ENCODE peak calls at places on chromosomes 12 and 14, in four cellular contexts. Q, Z, F and Y are unnamed samples.

GRCh38 chr12:53097207-53097563 is 282 bp upstream of the IGFBP6 start:
- DNase-seq in Q (no peak), F (no peak), Z (no peak), Y (no peak)

GRCh38 chr14:79017561-79017960 is 847.4 kb downstream of the NRXN3 start:
- DNase-seq in Z (no peak), Q (no peak), F (no peak), Y (no peak)

GRCh38 chr12:28998662-28999120 is 150.4 kb upstream of the FAR2 start:
- DNase-seq in F (no peak), Q (no peak), Z (no peak), Y (no peak)

GRCh38 chr14:50775357-50775756 is 55.6 kb downstream of the NIN start:
- DNase-seq in F (no peak), Q (no peak), Z (no peak), Y (no peak)

GRCh38 chr12:1531654-1532366 is 62.6 kb downstream of the FBXL14 start:
- DNase-seq in Z (no peak), F (no peak), Q (no peak), Y (no peak)

GRCh38 chr14:105908481-105908911 is 382.1 kb downstream of the TMEM121 start:
- DNase-seq in F (no peak), Q (no peak), Z (no peak), Y (no peak)

GRCh38 chr12:19755141-19755540 is 315.8 kb downstream of the AEBP2 start:
- DNase-seq in Z (no peak), F (no peak), Q (no peak), Y (no peak)

GRCh38 chr12:124507188-124508109 is 60.0 kb downstream of the NCOR2 start:
- DNase-seq in F (peak; percentile 54), Q (no peak), Z (peak; percentile 83), Y (peak; percentile 79)

GRCh38 chr14:34461334-34462131 is 507 bp downstream of the SPTSSA start:
- DNase-seq in F (peak; percentile 66), Z (no peak), Q (no peak), Y (peak; percentile 55)

GRCh38 chr12:100455896-100456295 is 17.8 kb upstream of the NR1H4 start:
- DNase-seq in Z (no peak), Q (no peak), F (no peak), Y (no peak)

GRCh38 chr12:76652402-76652801 is 92.8 kb upstream of the OSBPL8 start:
- DNase-seq in Q (no peak), Z (no peak), F (no peak), Y (no peak)

GRCh38 chr12:100058482-100059029 is 73.8 kb upstream of the ANKS1B start:
- DNase-seq in Z (no peak), Q (no peak), F (no peak), Y (no peak)

GRCh38 chr14:92610849-92611271 is 97.3 kb downstream of the RIN3 start:
- DNase-seq in F (no peak), Z (no peak), Q (no peak), Y (no peak)

GRCh38 chr14:92607251-92607650 is 93.7 kb downstream of the RIN3 start:
- DNase-seq in F (no peak), Z (no peak), Q (no peak), Y (no peak)

GRCh38 chr14:92607702-92608429 is 94.3 kb downstream of the RIN3 start:
- DNase-seq in Z (no peak), F (no peak), Q (no peak), Y (no peak)

GRCh38 chr14:92613008-92613658 is 99.6 kb downstream of the RIN3 start:
- DNase-seq in F (no peak), Q (peak; percentile 67), Z (peak; percentile 79), Y (no peak)

GRCh38 chr14:92609955-92610354 is 96.4 kb downstream of the RIN3 start:
- DNase-seq in Z (no peak), F (no peak), Q (no peak), Y (no peak)
- H3K27ac ChIP-seq in Z (no peak overlapping the region), F (no peak overlapping the region), Q (no peak overlapping the region), Y (no peak overlapping the region)

GRCh38 chr12:40375076-40375475 is 150.3 kb downstream of the LRRK2 start:
- DNase-seq in F (no peak), Z (no peak), Q (no peak), Y (no peak)
- TF ChIP-seq CTCF in F (no peak), Z (no peak), Q (no peak), Y (no peak)

GRCh38 chr14:36633580-36633979 is 28.1 kb upstream of the PAX9 start:
- DNase-seq in Z (no peak), F (no peak), Q (no peak), Y (no peak)
- H3K27ac ChIP-seq in Z (no peak overlapping the region), F (no peak overlapping the region), Q (no peak overlapping the region), Y (no peak overlapping the region)

GRCh38 chr14:54556535-54556934 is 10.4 kb upstream of the SAMD4A start:
- DNase-seq in F (peak; percentile 26), Z (no peak), Q (no peak), Y (no peak)

GRCh38 chr14:54550514-54550913 is 16.4 kb upstream of the SAMD4A start:
- DNase-seq in Q (no peak), Z (no peak), F (no peak), Y (no peak)

GRCh38 chr14:54549862-54550261 is 17.1 kb upstream of the SAMD4A start:
- DNase-seq in Q (no peak), Z (no peak), F (no peak), Y (no peak)

GRCh38 chr14:54554401-54554800 is 12.5 kb upstream of the SAMD4A start:
- DNase-seq in Z (no peak), F (no peak), Q (no peak), Y (no peak)

GRCh38 chr14:54555651-54556050 is 11.3 kb upstream of the SAMD4A start:
- DNase-seq in Q (no peak), Z (no peak), F (no peak), Y (no peak)
- TF ChIP-seq CTCF in Q (no peak), Z (no peak), F (no peak), Y (no peak)

DNA sequence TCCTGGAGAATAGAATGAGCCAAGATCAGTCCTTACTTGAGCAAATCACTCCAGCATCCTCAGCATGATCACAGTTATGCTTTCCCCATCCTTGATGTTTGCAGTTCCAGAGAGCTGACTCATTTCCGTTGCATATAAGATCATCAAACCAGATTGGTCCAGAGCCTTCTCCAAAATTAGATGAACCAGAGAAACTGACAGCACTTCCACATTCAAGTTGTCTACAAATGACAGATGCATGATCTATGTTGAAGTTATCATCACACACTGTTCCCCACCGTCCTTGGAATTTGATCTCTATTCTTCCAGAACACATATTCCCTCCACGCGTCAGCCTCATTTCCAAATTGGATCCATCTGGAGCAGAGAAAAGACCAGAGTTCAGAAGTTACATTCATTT is 4.7 kb downstream of the CD163 start:
- DNase-seq in F (no peak), Z (no peak), Q (no peak), Y (no peak)
- H3K27ac ChIP-seq in F (no peak overlapping the region), Z (no peak overlapping the region), Q (no peak overlapping the region), Y (no peak overlapping the region)

DNA sequence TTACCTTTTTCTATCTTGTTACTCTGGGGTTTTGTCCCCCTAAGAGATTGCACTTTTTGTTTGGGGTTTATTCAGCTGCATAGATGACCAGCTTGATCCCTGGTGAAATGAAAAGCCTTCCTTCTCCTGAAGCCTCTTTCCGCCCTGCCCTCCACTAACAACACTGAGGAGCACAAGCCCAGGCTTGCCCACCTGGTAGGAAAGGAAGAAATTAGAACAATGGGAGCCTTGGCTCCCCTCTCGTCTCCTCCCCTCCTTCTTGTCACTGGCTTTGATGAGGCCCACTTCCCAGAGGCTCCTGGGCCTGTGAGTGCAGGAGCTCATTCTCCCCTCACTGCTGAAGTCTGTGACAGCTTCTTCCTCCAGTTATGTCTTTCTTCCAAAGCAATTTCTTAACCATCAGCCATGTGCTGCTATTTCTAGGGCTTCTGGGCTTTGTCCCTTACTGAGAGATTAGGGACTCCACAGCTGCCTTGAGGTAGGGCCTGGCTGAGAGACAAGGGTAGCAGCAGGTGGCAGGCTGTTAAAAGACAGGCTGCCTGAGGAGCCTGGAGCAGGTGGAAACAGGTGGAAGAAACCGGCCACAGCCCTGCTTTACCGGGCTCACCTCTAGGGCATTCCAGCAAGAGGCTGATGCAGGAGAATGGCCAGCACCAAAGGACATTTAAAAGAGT is 53.7 kb upstream of the SRSF5 start:
- DNase-seq in F (peak; percentile 54), Z (no peak), Q (no peak), Y (no peak)
- TF ChIP-seq CTCF in F (no peak), Z (no peak), Q (no peak), Y (peak; percentile 21)

GRCh38 chr12:26746315-26746714 is 86.7 kb downstream of the ITPR2 start:
- DNase-seq in F (no peak), Q (no peak), Z (no peak), Y (no peak)
- H3K27ac ChIP-seq in F (no peak overlapping the region), Q (no peak overlapping the region), Z (no peak overlapping the region), Y (no peak overlapping the region)

DNA sequence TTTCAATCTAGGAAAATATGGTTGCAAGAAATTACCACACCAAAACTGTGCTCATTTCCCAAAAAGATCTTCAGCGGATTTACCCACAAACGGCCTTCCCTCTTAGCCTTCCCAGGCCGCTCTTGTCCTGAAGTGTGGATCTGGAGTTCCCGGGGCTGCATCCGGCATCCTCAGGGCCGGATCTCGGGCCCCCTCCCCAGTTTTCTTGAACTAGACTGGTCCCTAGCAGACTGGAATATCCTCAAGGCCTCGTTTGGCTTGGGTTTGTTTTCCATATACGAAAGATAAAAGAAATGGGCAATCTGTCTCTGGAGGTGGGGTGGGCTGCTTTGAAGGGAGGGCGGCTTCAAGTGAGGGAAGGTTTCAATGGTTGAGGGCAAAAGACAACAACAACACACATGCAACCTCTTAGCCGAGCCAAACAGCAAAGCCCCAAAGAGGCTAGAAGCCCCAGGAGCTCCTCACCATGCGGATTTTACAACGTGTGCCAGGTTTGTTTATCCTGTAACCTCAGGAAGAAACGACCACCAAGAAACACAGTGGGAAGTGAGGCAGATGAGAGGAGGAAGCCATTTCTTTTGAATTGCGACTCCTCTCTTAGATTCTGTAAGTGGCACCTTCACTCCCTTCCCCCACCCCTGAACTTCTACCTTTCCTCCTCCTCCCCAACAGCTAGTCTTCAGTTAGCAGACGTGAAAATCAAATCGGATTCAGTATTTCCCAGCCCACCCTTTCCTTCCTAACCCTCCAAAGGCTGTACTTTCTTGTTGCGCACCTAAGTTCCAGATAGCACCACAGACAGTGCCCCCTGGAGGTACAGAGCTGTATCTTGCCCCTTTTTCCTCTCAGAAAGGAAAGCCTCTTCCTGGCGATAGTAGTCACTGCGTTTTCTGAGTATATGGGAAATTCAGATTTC is 2.6 kb downstream of the MYF6 start:
- DNase-seq in Q (no peak), F (peak; percentile 70), Z (no peak), Y (peak; percentile 40)
- TF ChIP-seq CTCF in Q (no peak), F (peak; percentile 82), Z (no peak), Y (peak; percentile 78)